ENCODE peak calls at places on chromosomes 7 and 10, in five cellular contexts. H, Q, J, P and T are unnamed samples.

GRCh38 chr10:62880162-62880561 is 64.0 kb upstream of the EGR2 start:
- DNase-seq in H (no peak), Q (no peak), J (no peak), P (no peak), T (no peak)

GRCh38 chr10:31912289-31912688 is 16.3 kb downstream of the ARHGAP12 start:
- DNase-seq in H (no peak), Q (no peak), J (no peak), P (no peak), T (no peak)

GRCh38 chr7:4066626-4067475 is 615.2 kb upstream of the FOXK1 start:
- DNase-seq in H (no peak), Q (no peak), J (no peak), P (no peak), T (no peak)

GRCh38 chr10:61836888-61837747 is 64.4 kb upstream of the ARID5B start:
- DNase-seq in H (no peak), Q (no peak), J (no peak), P (no peak), T (no peak)

GRCh38 chr7:65307651-65308299 is 65.9 kb upstream of the ZNF92 start:
- DNase-seq in H (peak), Q (peak), J (peak), P (peak), T (no peak)

GRCh38 chr7:150973571-150974451 is 4.3 kb downstream of the KCNH2 start:
- DNase-seq in H (no peak), Q (no peak), J (no peak), P (no peak), T (peak)

GRCh38 chr10:36114913-36115312 is 472.8 kb upstream of the FZD8 start:
- DNase-seq in H (no peak), Q (peak), J (no peak), P (no peak), T (no peak)

GRCh38 chr7:5492249-5493020 is 68.8 kb upstream of the TNRC18 start:
- DNase-seq in H (no peak), Q (no peak), J (no peak), P (no peak), T (no peak)

GRCh38 chr7:100867796-100868485 is 754 bp downstream of the TRIP6 start:
- DNase-seq in H (no peak), Q (no peak), J (no peak), P (no peak), T (no peak)

GRCh38 chr10:131778842-131779241 is 122.0 kb upstream of the PPP2R2D start:
- DNase-seq in H (no peak), Q (no peak), J (no peak), P (no peak), T (no peak)

GRCh38 chr7:106057204-106057961 is 54.7 kb downstream of the SYPL1 start:
- DNase-seq in H (no peak), Q (no peak), J (no peak), P (no peak), T (no peak)

GRCh38 chr7:37833107-37833817 is 15.1 kb upstream of the NME8 start:
- DNase-seq in H (peak), Q (peak), J (no peak), P (no peak), T (peak)

GRCh38 chr10:113297226-113297625 is 255.6 kb upstream of the HABP2 start:
- DNase-seq in H (no peak), Q (peak), J (no peak), P (no peak), T (no peak)

GRCh38 chr7:92766461-92767003 is 69.8 kb downstream of the CDK6 start:
- DNase-seq in H (no peak), Q (peak), J (no peak), P (no peak), T (no peak)

GRCh38 chr10:50231515-50232260 is 19.6 kb downstream of the ASAH2 start:
- DNase-seq in H (no peak), Q (no peak), J (no peak), P (no peak), T (no peak)

GRCh38 chr7:12569673-12570072 is 847 bp upstream of the SCIN start:
- DNase-seq in H (no peak), Q (no peak), J (no peak), P (no peak), T (no peak)

GRCh38 chr7:15199482-15199881 is 296.9 kb upstream of the DGKB start:
- DNase-seq in H (no peak), Q (peak), J (no peak), P (no peak), T (no peak)

GRCh38 chr10:124748953-124749645 is 4.9 kb upstream of the FAM53B start:
- DNase-seq in H (no peak), Q (no peak), J (no peak), P (no peak), T (no peak)

GRCh38 chr10:71965623-71966022 is 1.4 kb downstream of the CHST3 start:
- DNase-seq in H (no peak), Q (no peak), J (no peak), P (no peak), T (no peak)

GRCh38 chr7:47571355-47572100 is 10.4 kb downstream of the TNS3 start:
- DNase-seq in H (peak), Q (peak), J (no peak), P (no peak), T (peak)

GRCh38 chr7:7944619-7945282 is 23.8 kb upstream of the GLCCI1 start:
- DNase-seq in H (no peak), Q (no peak), J (peak), P (peak), T (no peak)

GRCh38 chr7:34844401-34844800 is 186.4 kb downstream of the NPSR1 start:
- DNase-seq in H (no peak), Q (no peak), J (no peak), P (no peak), T (no peak)

GRCh38 chr10:88244781-88245350 is 338.3 kb downstream of the RNLS start:
- DNase-seq in H (no peak), Q (no peak), J (no peak), P (no peak), T (no peak)

GRCh38 chr10:60281331-60281730 is 108.3 kb downstream of the ANK3 start:
- DNase-seq in H (no peak), Q (no peak), J (no peak), P (no peak), T (no peak)

GRCh38 chr7:45886931-45887667 is 1.2 kb upstream of the IGFBP1 start:
- DNase-seq in H (no peak), Q (no peak), J (no peak), P (no peak), T (no peak)

GRCh38 chr10:27100800-27101347 is 580 bp upstream of the ANKRD26 start:
- DNase-seq in H (no peak), Q (no peak), J (no peak), P (peak), T (no peak)

GRCh38 chr10:122147731-122148130 is 123.4 kb upstream of the BTBD16 start:
- DNase-seq in H (no peak), Q (no peak), J (no peak), P (no peak), T (no peak)

GRCh38 chr7:158850390-158851174 is 5.8 kb upstream of the DYNC2I1 start:
- DNase-seq in H (no peak), Q (no peak), J (no peak), P (no peak), T (no peak)

GRCh38 chr10:49138361-49138891 is 4.6 kb upstream of the FAM170B start:
- DNase-seq in H (peak), Q (peak), J (no peak), P (no peak), T (peak)

GRCh38 chr10:86372785-86373239 is 6.2 kb upstream of the GRID1 start:
- DNase-seq in H (no peak), Q (no peak), J (no peak), P (no peak), T (no peak)

GRCh38 chr7:129840757-129841156 is 112.0 kb downstream of the UBE2H start:
- DNase-seq in H (no peak), Q (no peak), J (no peak), P (no peak), T (no peak)

GRCh38 chr10:102713483-102713813 is 749 bp downstream of the ARL3 start:
- DNase-seq in H (no peak), Q (no peak), J (no peak), P (no peak), T (no peak)

GRCh38 chr10:132236161-132236560 is 49.4 kb downstream of the DPYSL4 start:
- DNase-seq in H (no peak), Q (no peak), J (no peak), P (no peak), T (no peak)

GRCh38 chr7:26091933-26092332 is 60.1 kb upstream of the NFE2L3 start:
- DNase-seq in H (no peak), Q (no peak), J (no peak), P (no peak), T (no peak)

GRCh38 chr10:68550747-68551411 is 9.3 kb upstream of the TET1 start:
- DNase-seq in H (no peak), Q (peak), J (no peak), P (peak), T (no peak)

GRCh38 chr7:73736885-73737284 is 1.7 kb downstream of the ABHD11 start:
- DNase-seq in H (no peak), Q (no peak), J (no peak), P (no peak), T (no peak)

GRCh38 chr10:114779803-114780609 is 41.6 kb upstream of the FHIP2A start:
- DNase-seq in H (no peak), Q (peak), J (no peak), P (no peak), T (no peak)

GRCh38 chr7:36984710-36985308 is 260.5 kb upstream of the AOAH start:
- DNase-seq in H (no peak), Q (no peak), J (no peak), P (no peak), T (no peak)

GRCh38 chr10:79246209-79246581 is 101.1 kb upstream of the PPIF start:
- DNase-seq in H (peak), Q (no peak), J (no peak), P (no peak), T (peak)

GRCh38 chr10:96406091-96406490 is 47.3 kb upstream of the OPALIN start:
- DNase-seq in H (no peak), Q (no peak), J (no peak), P (no peak), T (no peak)